ENCODE peak calls at places on chromosomes 6 and 20, in nine cellular contexts. One of them, this sample, is unnamed.
A peak's percentile ranks its signal among the peaks of the same experiment; 100 is the strongest.

GRCh38 chr6:79468587-79468986 is 68.6 kb downstream of the LCA5 start:
- DNase-seq in dermis microvascular lymphatic vessel endothelial cell: no peak
- DNase-seq in heart left ventricle: no peak
- DNase-seq in EL: no peak
- DNase-seq in germinal center: no peak
- DNase-seq in cardiac muscle cell: no peak
- DNase-seq in stimulated activated CD4-positive, alpha-beta T cell treated with anti-CD3 and anti-CD28 coated beads, Interleukin-15, amount 100 ng/mL, for 1 hour: no peak
- DNase-seq in tibial artery: no peak
- DNase-seq in GOT3: no peak
- DNase-seq in this sample: no peak

GRCh38 chr6:105791569-105792318 is 294.4 kb upstream of the PRDM1 start:
- DNase-seq in dermis microvascular lymphatic vessel endothelial cell: no peak
- DNase-seq in heart left ventricle: no peak
- DNase-seq in EL: no peak
- DNase-seq in germinal center: no peak
- DNase-seq in cardiac muscle cell: no peak
- DNase-seq in stimulated activated CD4-positive, alpha-beta T cell treated with anti-CD3 and anti-CD28 coated beads, Interleukin-15, amount 100 ng/mL, for 1 hour: no peak
- DNase-seq in tibial artery: no peak
- DNase-seq in GOT3: no peak
- DNase-seq in this sample: no peak

GRCh38 chr20:39132511-39132910 is 170.4 kb downstream of the DHX35 start:
- DNase-seq in dermis microvascular lymphatic vessel endothelial cell: no peak
- DNase-seq in heart left ventricle: no peak
- DNase-seq in EL: no peak
- DNase-seq in germinal center: no peak
- DNase-seq in cardiac muscle cell: no peak
- DNase-seq in stimulated activated CD4-positive, alpha-beta T cell treated with anti-CD3 and anti-CD28 coated beads, Interleukin-15, amount 100 ng/mL, for 1 hour: no peak
- DNase-seq in tibial artery: no peak
- DNase-seq in GOT3: no peak
- DNase-seq in this sample: no peak

GRCh38 chr20:1005452-1006027 is 3.4 kb upstream of the RSPO4 start:
- DNase-seq in dermis microvascular lymphatic vessel endothelial cell: peak; percentile 1
- DNase-seq in heart left ventricle: no peak
- DNase-seq in EL: peak; percentile 15
- DNase-seq in germinal center: peak; percentile 62
- DNase-seq in cardiac muscle cell: peak; percentile 36
- DNase-seq in stimulated activated CD4-positive, alpha-beta T cell treated with anti-CD3 and anti-CD28 coated beads, Interleukin-15, amount 100 ng/mL, for 1 hour: no peak
- DNase-seq in tibial artery: no peak
- DNase-seq in GOT3: no peak
- DNase-seq in this sample: peak; percentile 41

GRCh38 chr20:50439539-50440453 is 70.4 kb upstream of the PTPN1 start:
- DNase-seq in dermis microvascular lymphatic vessel endothelial cell: no peak
- DNase-seq in heart left ventricle: no peak
- DNase-seq in EL: peak; percentile 26
- DNase-seq in germinal center: no peak
- DNase-seq in cardiac muscle cell: no peak
- DNase-seq in stimulated activated CD4-positive, alpha-beta T cell treated with anti-CD3 and anti-CD28 coated beads, Interleukin-15, amount 100 ng/mL, for 1 hour: no peak
- DNase-seq in tibial artery: peak; percentile 61
- DNase-seq in GOT3: no peak
- DNase-seq in this sample: no peak

GRCh38 chr6:32196682-32197616 is 4.5 kb upstream of the GPSM3 start:
- DNase-seq in dermis microvascular lymphatic vessel endothelial cell: no peak
- DNase-seq in heart left ventricle: no peak
- DNase-seq in EL: no peak
- DNase-seq in germinal center: no peak
- DNase-seq in cardiac muscle cell: peak; percentile 51
- DNase-seq in stimulated activated CD4-positive, alpha-beta T cell treated with anti-CD3 and anti-CD28 coated beads, Interleukin-15, amount 100 ng/mL, for 1 hour: no peak
- DNase-seq in tibial artery: peak; percentile 81
- DNase-seq in GOT3: no peak
- DNase-seq in this sample: no peak

GRCh38 chr20:5863040-5863811 is 87.1 kb downstream of the TRMT6 start:
- DNase-seq in dermis microvascular lymphatic vessel endothelial cell: peak; percentile 50
- DNase-seq in heart left ventricle: no peak
- DNase-seq in EL: peak; percentile 67
- DNase-seq in germinal center: no peak
- DNase-seq in cardiac muscle cell: peak; percentile 89
- DNase-seq in stimulated activated CD4-positive, alpha-beta T cell treated with anti-CD3 and anti-CD28 coated beads, Interleukin-15, amount 100 ng/mL, for 1 hour: no peak
- DNase-seq in tibial artery: no peak
- DNase-seq in GOT3: no peak
- DNase-seq in this sample: no peak

GRCh38 chr20:50595433-50595895 is 85.3 kb downstream of the PTPN1 start:
- DNase-seq in dermis microvascular lymphatic vessel endothelial cell: no peak
- DNase-seq in heart left ventricle: no peak
- DNase-seq in EL: no peak
- DNase-seq in germinal center: no peak
- DNase-seq in cardiac muscle cell: no peak
- DNase-seq in stimulated activated CD4-positive, alpha-beta T cell treated with anti-CD3 and anti-CD28 coated beads, Interleukin-15, amount 100 ng/mL, for 1 hour: no peak
- DNase-seq in tibial artery: no peak
- DNase-seq in GOT3: no peak
- DNase-seq in this sample: no peak

GRCh38 chr20:43963872-43964791 is 49.5 kb downstream of the TOX2 start:
- DNase-seq in dermis microvascular lymphatic vessel endothelial cell: no peak
- DNase-seq in heart left ventricle: peak; percentile 57
- DNase-seq in EL: no peak
- DNase-seq in germinal center: no peak
- DNase-seq in cardiac muscle cell: peak; percentile 94
- DNase-seq in stimulated activated CD4-positive, alpha-beta T cell treated with anti-CD3 and anti-CD28 coated beads, Interleukin-15, amount 100 ng/mL, for 1 hour: no peak
- DNase-seq in tibial artery: peak; percentile 70
- DNase-seq in GOT3: no peak
- DNase-seq in this sample: no peak

GRCh38 chr6:99066041-99066440 is 118.3 kb upstream of the FBXL4 start:
- DNase-seq in dermis microvascular lymphatic vessel endothelial cell: no peak
- DNase-seq in heart left ventricle: no peak
- DNase-seq in EL: no peak
- DNase-seq in germinal center: no peak
- DNase-seq in cardiac muscle cell: no peak
- DNase-seq in stimulated activated CD4-positive, alpha-beta T cell treated with anti-CD3 and anti-CD28 coated beads, Interleukin-15, amount 100 ng/mL, for 1 hour: no peak
- DNase-seq in tibial artery: no peak
- DNase-seq in GOT3: no peak
- DNase-seq in this sample: no peak

GRCh38 chr6:25318589-25318988 is 39.4 kb downstream of the CARMIL1 start:
- DNase-seq in dermis microvascular lymphatic vessel endothelial cell: no peak
- DNase-seq in heart left ventricle: no peak
- DNase-seq in EL: no peak
- DNase-seq in germinal center: no peak
- DNase-seq in cardiac muscle cell: no peak
- DNase-seq in stimulated activated CD4-positive, alpha-beta T cell treated with anti-CD3 and anti-CD28 coated beads, Interleukin-15, amount 100 ng/mL, for 1 hour: no peak
- DNase-seq in tibial artery: no peak
- DNase-seq in GOT3: no peak
- DNase-seq in this sample: no peak

GRCh38 chr6:87152528-87152950 is 2.8 kb upstream of the ZNF292 start:
- DNase-seq in dermis microvascular lymphatic vessel endothelial cell: no peak
- DNase-seq in heart left ventricle: no peak
- DNase-seq in EL: peak; percentile 46
- DNase-seq in germinal center: no peak
- DNase-seq in cardiac muscle cell: no peak
- DNase-seq in stimulated activated CD4-positive, alpha-beta T cell treated with anti-CD3 and anti-CD28 coated beads, Interleukin-15, amount 100 ng/mL, for 1 hour: no peak
- DNase-seq in tibial artery: peak; percentile 71
- DNase-seq in GOT3: no peak
- DNase-seq in this sample: no peak

GRCh38 chr20:64035066-64035932 is 683 bp upstream of the C20orf204 start:
- DNase-seq in dermis microvascular lymphatic vessel endothelial cell: no peak
- DNase-seq in heart left ventricle: no peak
- DNase-seq in EL: no peak
- DNase-seq in germinal center: no peak
- DNase-seq in cardiac muscle cell: no peak
- DNase-seq in stimulated activated CD4-positive, alpha-beta T cell treated with anti-CD3 and anti-CD28 coated beads, Interleukin-15, amount 100 ng/mL, for 1 hour: no peak
- DNase-seq in tibial artery: no peak
- DNase-seq in GOT3: no peak
- DNase-seq in this sample: no peak

GRCh38 chr6:14975124-14975815 is 270.6 kb upstream of the JARID2 start:
- DNase-seq in dermis microvascular lymphatic vessel endothelial cell: no peak
- DNase-seq in heart left ventricle: no peak
- DNase-seq in EL: peak; percentile 26
- DNase-seq in germinal center: no peak
- DNase-seq in cardiac muscle cell: peak; percentile 29
- DNase-seq in stimulated activated CD4-positive, alpha-beta T cell treated with anti-CD3 and anti-CD28 coated beads, Interleukin-15, amount 100 ng/mL, for 1 hour: no peak
- DNase-seq in tibial artery: no peak
- DNase-seq in GOT3: no peak
- DNase-seq in this sample: no peak

GRCh38 chr6:25302156-25302555 is 23.0 kb downstream of the CARMIL1 start:
- DNase-seq in dermis microvascular lymphatic vessel endothelial cell: no peak
- DNase-seq in heart left ventricle: no peak
- DNase-seq in EL: no peak
- DNase-seq in germinal center: no peak
- DNase-seq in cardiac muscle cell: peak; percentile 25
- DNase-seq in stimulated activated CD4-positive, alpha-beta T cell treated with anti-CD3 and anti-CD28 coated beads, Interleukin-15, amount 100 ng/mL, for 1 hour: no peak
- DNase-seq in tibial artery: no peak
- DNase-seq in GOT3: no peak
- DNase-seq in this sample: no peak

GRCh38 chr6:149935246-149935645 is 6.6 kb upstream of the ULBP2 start:
- DNase-seq in dermis microvascular lymphatic vessel endothelial cell: no peak
- DNase-seq in heart left ventricle: no peak
- DNase-seq in EL: peak; percentile 26
- DNase-seq in germinal center: no peak
- DNase-seq in cardiac muscle cell: no peak
- DNase-seq in stimulated activated CD4-positive, alpha-beta T cell treated with anti-CD3 and anti-CD28 coated beads, Interleukin-15, amount 100 ng/mL, for 1 hour: no peak
- DNase-seq in tibial artery: no peak
- DNase-seq in GOT3: no peak
- DNase-seq in this sample: no peak

GRCh38 chr6:106808758-106809157 is 165.8 kb downstream of the CD24 start:
- DNase-seq in dermis microvascular lymphatic vessel endothelial cell: no peak
- DNase-seq in heart left ventricle: no peak
- DNase-seq in EL: no peak
- DNase-seq in germinal center: no peak
- DNase-seq in cardiac muscle cell: no peak
- DNase-seq in stimulated activated CD4-positive, alpha-beta T cell treated with anti-CD3 and anti-CD28 coated beads, Interleukin-15, amount 100 ng/mL, for 1 hour: no peak
- DNase-seq in tibial artery: no peak
- DNase-seq in GOT3: no peak
- DNase-seq in this sample: no peak